ENCODE peak calls at places on chromosomes 5 and 9, in seven cellular contexts. N is NB4, Q is body of pancreas, M is A549, A is ovary, S is IMR-90, W is adrenal gland. R is an unnamed sample.

GRCh38 chr5:129410488-129410887 is 49.6 kb upstream of the ADAMTS19 start:
- DNase-seq in N (no peak), Q (no peak), M (no peak), A (no peak), S (no peak), W (no peak), R (no peak)

GRCh38 chr9:129726322-129727160 is 26.3 kb downstream of the PTGES start:
- DNase-seq in N (peak), Q (peak), M (peak), A (peak), S (peak), W (peak), R (peak)

GRCh38 chr9:108543251-108543768 is 312.5 kb downstream of the ACTL7B start:
- DNase-seq in N (peak), Q (no peak), M (peak), A (no peak), S (peak), W (no peak), R (no peak)

GRCh38 chr5:61280205-61280604 is 51.9 kb upstream of the ZSWIM6 start:
- DNase-seq in N (no peak), Q (no peak), M (no peak), A (no peak), S (peak), W (peak), R (peak)

GRCh38 chr5:53333160-53333559 is 147.3 kb upstream of the FST start:
- DNase-seq in N (no peak), Q (no peak), M (no peak), A (no peak), S (peak), W (no peak), R (no peak)

GRCh38 chr5:40223884-40224402 is 455.8 kb upstream of the PTGER4 start:
- DNase-seq in N (peak), Q (no peak), M (no peak), A (no peak), S (peak), W (no peak), R (no peak)

GRCh38 chr5:132056610-132057497 is 3.6 kb upstream of the IL3 start:
- DNase-seq in N (no peak), Q (no peak), M (no peak), A (peak), S (no peak), W (no peak), R (no peak)

GRCh38 chr5:167063788-167064187 is 1227.7 kb upstream of the WWC1 start:
- DNase-seq in N (no peak), Q (no peak), M (no peak), A (no peak), S (no peak), W (no peak), R (no peak)

GRCh38 chr5:175288048-175288621 is 155.8 kb downstream of the DRD1 start:
- DNase-seq in N (no peak), Q (no peak), M (peak), A (no peak), S (peak), W (no peak), R (no peak)

GRCh38 chr9:93001036-93001435 is 53.7 kb downstream of the FGD3 start:
- DNase-seq in N (no peak), Q (no peak), M (no peak), A (no peak), S (no peak), W (no peak), R (no peak)

GRCh38 chr9:93697352-93698139 is 121.2 kb downstream of the PHF2 start:
- DNase-seq in N (no peak), Q (no peak), M (no peak), A (no peak), S (no peak), W (no peak), R (no peak)

GRCh38 chr5:139062910-139063663 is 135.1 kb downstream of the SIL1 start:
- DNase-seq in N (no peak), Q (no peak), M (no peak), A (no peak), S (no peak), W (no peak), R (no peak)

GRCh38 chr9:131950487-131950886 is 129.2 kb downstream of the MED27 start:
- DNase-seq in N (no peak), Q (no peak), M (no peak), A (no peak), S (no peak), W (no peak), R (no peak)

GRCh38 chr9:125608488-125609224 is 98.4 kb downstream of the MAPKAP1 start:
- DNase-seq in N (no peak), Q (no peak), M (no peak), A (peak), S (peak), W (no peak), R (no peak)

GRCh38 chr9:131530546-131530929 is 525 bp downstream of the UCK1 start:
- DNase-seq in N (no peak), Q (peak), M (peak), A (peak), S (peak), W (peak), R (peak)

GRCh38 chr9:135602789-135603481 is 36.4 kb downstream of the GLT6D1 start:
- DNase-seq in N (peak), Q (peak), M (peak), A (no peak), S (peak), W (peak), R (peak)

GRCh38 chr5:170986598-170986997 is 124.8 kb downstream of the RANBP17 start:
- DNase-seq in N (peak), Q (no peak), M (peak), A (no peak), S (peak), W (no peak), R (no peak)

GRCh38 chr5:79069488-79070001 is at the start of the genes BHMT2 and DMGDH:
- DNase-seq in N (peak), Q (peak), M (no peak), A (peak), S (peak), W (peak), R (peak)

GRCh38 chr9:115650768-115651167 is 502.8 kb upstream of the PAPPA start:
- DNase-seq in N (no peak), Q (no peak), M (no peak), A (no peak), S (peak), W (no peak), R (no peak)

GRCh38 chr5:95631991-95632675 is 12.2 kb downstream of the GPR150 start:
- DNase-seq in N (peak), Q (peak), M (peak), A (no peak), S (peak), W (peak), R (peak)
- TF ChIP-seq POLR2A in N (no peak), Q (no peak), M (no peak), A (no peak), S (no peak), W (no peak), R (peak)

GRCh38 chr5:67960939-67961338 is 254.6 kb upstream of the PIK3R1 start:
- DNase-seq in N (no peak), Q (no peak), M (no peak), A (no peak), S (no peak), W (no peak), R (no peak)
- TF ChIP-seq POLR2A in N (no peak), Q (no peak), M (no peak), A (no peak), S (no peak), W (no peak), R (no peak)

GRCh38 chr5:65103674-65104035 is 334.9 kb downstream of the CWC27 start:
- DNase-seq in N (no peak), Q (peak), M (no peak), A (no peak), S (no peak), W (no peak), R (no peak)

GRCh38 chr5:65102501-65102825 is 333.7 kb downstream of the CWC27 start:
- DNase-seq in N (no peak), Q (no peak), M (no peak), A (no peak), S (no peak), W (no peak), R (no peak)

GRCh38 chr5:65101706-65102105 is 333.0 kb downstream of the CWC27 start:
- DNase-seq in N (no peak), Q (no peak), M (no peak), A (no peak), S (peak), W (no peak), R (peak)

GRCh38 chr5:65104831-65105230 is 336.1 kb downstream of the CWC27 start:
- DNase-seq in N (no peak), Q (no peak), M (no peak), A (no peak), S (no peak), W (no peak), R (no peak)

GRCh38 chr5:65102826-65103673 is 334.3 kb downstream of the CWC27 start:
- DNase-seq in N (peak), Q (peak), M (peak), A (peak), S (peak), W (peak), R (peak)
- TF ChIP-seq POLR2A in N (no peak), Q (no peak), M (peak), A (no peak), S (no peak), W (peak), R (peak)

GRCh38 chr9:37437010-37437409 is 14.5 kb downstream of the GRHPR start:
- DNase-seq in N (no peak), Q (no peak), M (no peak), A (no peak), S (no peak), W (no peak), R (no peak)
- TF ChIP-seq POLR2A in N (no peak), Q (no peak), M (no peak), A (no peak), S (no peak), W (no peak), R (no peak)

DNA sequence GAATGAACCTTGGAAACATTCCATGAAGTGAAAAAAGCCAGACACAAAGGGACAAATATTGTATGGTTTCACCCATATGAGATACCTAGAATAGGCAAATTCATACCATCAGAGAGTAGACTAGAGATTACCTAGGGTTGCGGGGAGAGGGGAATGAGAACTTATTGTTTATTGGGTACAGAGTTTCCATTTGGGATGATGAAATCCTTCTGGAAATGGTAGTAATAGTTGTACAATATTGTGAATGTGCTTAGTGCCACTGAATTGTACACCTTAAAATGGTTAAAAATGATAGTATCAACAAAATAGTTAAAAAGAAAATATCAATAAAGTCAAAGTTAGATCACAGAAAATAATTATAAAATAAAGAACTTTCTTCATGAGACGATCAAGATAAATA is 25.5 kb downstream of the CATSPER3 start:
- DNase-seq in N (no peak), Q (no peak), M (no peak), A (no peak), S (no peak), W (no peak), R (no peak)
- TF ChIP-seq POLR2A in N (no peak), Q (no peak), M (no peak), A (no peak), S (no peak), W (no peak), R (no peak)

GRCh38 chr5:150461231-150461630 is 11.7 kb upstream of the RPS14 start:
- DNase-seq in N (peak), Q (no peak), M (no peak), A (no peak), S (no peak), W (no peak), R (no peak)
- TF ChIP-seq POLR2A in N (no peak), Q (no peak), M (no peak), A (no peak), S (no peak), W (no peak), R (no peak)

GRCh38 chr5:141640698-141641097 is 3.9 kb downstream of the RELL2 start:
- DNase-seq in N (no peak), Q (no peak), M (no peak), A (no peak), S (no peak), W (no peak), R (no peak)
- TF ChIP-seq POLR2A in N (no peak), Q (no peak), M (no peak), A (no peak), S (no peak), W (no peak), R (no peak)

R was measured in erythroblast.